ENCODE peak calls at places on chromosomes 6 and 20, in five cellular contexts. N is pancreas, H is left lung, M is neural progenitor cell, P is Panc1. Q is an unnamed sample.
A peak's percentile ranks its signal among the peaks of the same experiment; 100 is the strongest.

GRCh38 chr6:29531668-29532067 is 27.9 kb downstream of the UBD start:
- DNase-seq in M (no peak), H (no peak), N (no peak), P (no peak), Q (no peak)

GRCh38 chr20:17660667-17661066 is 21.4 kb downstream of the RRBP1 start:
- DNase-seq in N (no peak), P (no peak), H (no peak), M (no peak), Q (peak; percentile 54)

GRCh38 chr6:169252805-169253189 is 849 bp downstream of the THBS2 start:
- DNase-seq in P (no peak), H (no peak), N (no peak), M (peak; percentile 63), Q (peak; percentile 67)

GRCh38 chr6:45714795-45715507 is 300.7 kb downstream of the CLIC5 start:
- DNase-seq in H (no peak), P (peak; percentile 82), M (peak; percentile 87), N (peak; percentile 44), Q (no peak)

GRCh38 chr6:159988983-159989454 is 20.1 kb downstream of the IGF2R start:
- DNase-seq in P (no peak), M (no peak), H (no peak), N (no peak), Q (no peak)

GRCh38 chr6:25017486-25017885 is 81.7 kb upstream of the RIPOR2 start:
- DNase-seq in N (no peak), H (no peak), P (no peak), M (no peak), Q (no peak)

GRCh38 chr6:158591134-158591809 is 31.4 kb downstream of the TMEM181 start:
- DNase-seq in N (no peak), M (no peak), H (no peak), P (no peak), Q (no peak)

GRCh38 chr20:54139188-54139587 is 34.6 kb downstream of the CYP24A1 start:
- DNase-seq in H (no peak), N (no peak), M (no peak), P (no peak), Q (no peak)

GRCh38 chr6:81171991-81172740 is 580.3 kb downstream of the TENT5A start:
- DNase-seq in H (no peak), P (no peak), N (no peak), M (no peak), Q (peak; percentile 75)

GRCh38 chr6:30447237-30447636 is 42.1 kb upstream of the HLA-E start:
- DNase-seq in P (no peak), M (peak; percentile 76), H (no peak), N (no peak), Q (no peak)

GRCh38 chr6:166286831-166287271 is 21.3 kb downstream of the PRR18 start:
- DNase-seq in P (no peak), N (no peak), M (no peak), H (no peak), Q (peak; percentile 42)

GRCh38 chr6:144896876-144897275 is 611.7 kb downstream of the UTRN start:
- DNase-seq in M (no peak), P (no peak), N (no peak), H (no peak), Q (no peak)

GRCh38 chr20:38418509-38419204 is 16.5 kb downstream of the SNHG17 start:
- DNase-seq in P (no peak), M (no peak), N (no peak), H (no peak), Q (no peak)

GRCh38 chr6:151681426-151682059 is 125.9 kb upstream of the ESR1 start:
- DNase-seq in M (no peak), P (no peak), N (no peak), H (no peak), Q (no peak)

GRCh38 chr6:71333700-71334099 is 45.1 kb downstream of the OGFRL1 start:
- DNase-seq in H (no peak), M (no peak), N (no peak), P (peak; percentile 85), Q (peak; percentile 28)

GRCh38 chr20:51437182-51437923 is 105.2 kb downstream of the NFATC2 start:
- DNase-seq in M (no peak), H (no peak), N (no peak), P (no peak), Q (no peak)

GRCh38 chr6:12339808-12340487 is 49.8 kb downstream of the EDN1 start:
- DNase-seq in H (no peak), P (no peak), N (no peak), M (no peak), Q (no peak)

GRCh38 chr6:113976806-113977205 is 5.9 kb upstream of the HDAC2 start:
- DNase-seq in M (no peak), H (no peak), P (no peak), N (no peak), Q (no peak)

GRCh38 chr6:90508753-90509152 is 78.1 kb downstream of the MAP3K7 start:
- DNase-seq in H (no peak), P (no peak), N (no peak), M (peak; percentile 31), Q (no peak)

GRCh38 chr20:62331347-62331746 is 28.6 kb downstream of the ADRM1 start:
- DNase-seq in H (peak; percentile 65), N (no peak), P (no peak), M (no peak), Q (no peak)

GRCh38 chr6:33577106-33577535 is 3.0 kb downstream of the BAK1 start:
- DNase-seq in P (no peak), M (no peak), N (peak; percentile 70), H (no peak), Q (no peak)

GRCh38 chr20:2387580-2387979 is 6.9 kb downstream of the TGM6 start:
- DNase-seq in M (no peak), H (no peak), N (no peak), P (no peak), Q (no peak)
- TF ChIP-seq CTCF in M (no peak), H (no peak), N (no peak), P (peak; percentile 41), Q (no peak)

DNA sequence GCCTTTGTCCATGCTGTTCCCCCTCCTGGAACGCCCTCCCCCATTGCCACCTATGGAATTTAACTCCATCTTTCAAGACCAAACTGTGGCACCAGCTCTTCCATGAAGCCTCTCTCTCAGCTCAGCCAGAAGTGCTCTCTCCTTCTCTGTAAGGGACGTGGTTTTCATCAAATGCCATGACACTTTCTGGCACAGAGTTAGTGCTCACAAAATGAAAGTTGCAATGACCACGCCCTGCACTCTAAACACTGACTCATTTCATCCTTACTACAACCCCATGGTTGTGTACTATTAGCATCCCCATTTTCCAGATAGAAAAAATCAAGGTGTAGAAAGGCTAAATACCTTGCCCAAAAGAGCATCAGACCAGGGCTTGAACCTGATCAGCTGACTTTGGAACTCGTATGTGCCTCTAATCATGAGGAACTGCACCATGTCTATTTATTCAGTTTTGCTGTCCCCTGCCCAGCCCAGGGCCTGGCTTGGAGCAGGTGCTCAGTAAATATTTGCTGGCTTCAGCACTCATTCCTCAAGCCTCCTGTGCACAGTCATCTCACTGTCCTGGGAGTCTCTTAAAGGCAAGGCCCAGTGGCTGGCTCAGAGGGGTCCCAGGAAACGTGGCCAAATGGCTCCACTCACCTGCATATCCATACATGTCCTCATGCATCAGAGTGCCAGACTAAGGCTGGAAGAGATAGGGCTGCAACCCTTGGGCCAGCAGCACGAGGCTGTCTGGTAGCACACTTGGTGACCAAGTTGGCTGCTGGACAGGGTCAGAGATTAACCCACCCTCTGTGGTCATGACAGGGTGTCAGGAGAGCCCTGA is 77.9 kb downstream of the MRPL14 start:
- DNase-seq in M (no peak), H (no peak), P (no peak), N (no peak), Q (no peak)
- H3K4me1 ChIP-seq in M (peaks cover 13% of the 10 kb centered on the region), H (peaks cover 9% of the 10 kb centered on the region), P (peaks cover 13% of the 10 kb centered on the region), N (peaks cover 23% of the 10 kb centered on the region), Q (no peaks in the 10 kb centered on the region)

GRCh38 chr6:38259736-38260135 is 380.0 kb downstream of the BTBD9 start:
- DNase-seq in P (no peak), N (no peak), H (no peak), M (no peak), Q (no peak)

GRCh38 chr6:38261626-38262025 is 378.1 kb downstream of the BTBD9 start:
- DNase-seq in P (no peak), H (no peak), N (no peak), M (no peak), Q (no peak)

GRCh38 chr6:38264605-38265004 is 375.1 kb downstream of the BTBD9 start:
- DNase-seq in N (peak; percentile 16), M (peak; percentile 60), H (no peak), P (no peak), Q (no peak)

GRCh38 chr6:38262609-38263008 is 377.1 kb downstream of the BTBD9 start:
- DNase-seq in P (no peak), H (no peak), M (no peak), N (no peak), Q (no peak)

DNA sequence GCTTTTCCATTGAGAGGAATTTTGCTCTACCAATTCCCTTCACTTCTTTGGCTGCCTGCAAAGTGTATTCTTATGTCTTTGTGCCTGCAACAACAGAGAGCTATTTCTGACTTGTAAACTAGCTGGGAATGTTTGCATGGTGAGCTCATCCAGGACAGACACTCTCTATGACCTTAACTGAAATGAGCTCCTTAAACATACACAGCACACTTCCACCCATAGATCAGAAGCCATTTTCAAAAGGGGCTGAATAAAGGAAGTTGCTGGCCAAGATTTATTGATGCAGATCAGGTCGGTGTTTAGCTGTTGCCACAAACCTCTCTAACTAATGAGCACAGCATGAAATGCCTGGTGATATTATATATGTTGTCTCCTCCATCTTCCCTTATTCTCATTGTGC is 377.7 kb downstream of the BTBD9 start:
- DNase-seq in H (no peak), N (no peak), M (no peak), P (peak; percentile 85), Q (no peak)
- H3K4me3 ChIP-seq in H (no peak overlapping the region), N (no peak overlapping the region), M (no peak overlapping the region), P (no peak overlapping the region), Q (no peak overlapping the region)

GRCh38 chr20:20551409-20551808 is 161.0 kb downstream of the RALGAPA2 start:
- DNase-seq in M (no peak), P (no peak), N (no peak), H (no peak), Q (no peak)
- TF ChIP-seq CTCF in M (no peak), P (no peak), N (no peak), H (no peak), Q (no peak)

Q was measured in tibial artery.